ENCODE peak calls at places on chromosomes 16 and 17, in seven cellular contexts. Z is H1, A is HepG2, Q is GM12878, E is K562, R is NT2/D1, N is SK-N-SH. J is an unnamed sample.

GRCh38 chr16:89026121-89026612 is 49.2 kb upstream of the CBFA2T3 start:
- DNase-seq in Z (no peak), A (no peak), Q (peak), E (peak), R (no peak), N (no peak), J (peak)

GRCh38 chr16:69443809-69444611 is 19.6 kb downstream of the CYB5B start:
- DNase-seq in Z (no peak), A (no peak), Q (no peak), E (peak), R (no peak), N (peak), J (no peak)

GRCh38 chr16:74449470-74449869 is 28.2 kb upstream of the CLEC18B start:
- DNase-seq in Z (no peak), A (no peak), Q (no peak), E (no peak), R (no peak), N (no peak), J (peak)

GRCh38 chr17:81043319-81043724 is 8.4 kb downstream of the BAIAP2 start:
- DNase-seq in Z (no peak), A (no peak), Q (no peak), E (no peak), R (no peak), N (no peak), J (no peak)

GRCh38 chr17:7407483-7408231 is at the start of gene NLGN2:
- DNase-seq in Z (no peak), A (no peak), Q (no peak), E (no peak), R (no peak), N (no peak), J (no peak)

GRCh38 chr17:74455025-74455585 is 11.3 kb upstream of the CD300A start:
- DNase-seq in Z (no peak), A (no peak), Q (no peak), E (no peak), R (no peak), N (no peak), J (no peak)

GRCh38 chr16:50781043-50781442 is 39.2 kb downstream of the CYLD start:
- DNase-seq in Z (no peak), A (no peak), Q (no peak), E (peak), R (peak), N (no peak), J (no peak)

GRCh38 chr17:40068917-40069750 is 6.4 kb downstream of the THRA start:
- DNase-seq in Z (peak), A (no peak), Q (peak), E (peak), R (no peak), N (peak), J (no peak)

GRCh38 chr16:2088759-2089358 is 41.1 kb downstream of the TSC2 start:
- DNase-seq in Z (no peak), A (no peak), Q (no peak), E (no peak), R (no peak), N (no peak), J (no peak)

GRCh38 chr17:19274893-19275292 is 37.7 kb downstream of the EPN2 start:
- DNase-seq in Z (no peak), A (no peak), Q (no peak), E (no peak), R (no peak), N (no peak), J (no peak)

GRCh38 chr16:26594666-26595065 is 472.1 kb upstream of the C16orf82 start:
- DNase-seq in Z (no peak), A (no peak), Q (no peak), E (no peak), R (no peak), N (no peak), J (no peak)

GRCh38 chr16:84548971-84549844 is 44.7 kb upstream of the MEAK7 start:
- DNase-seq in Z (no peak), A (no peak), Q (no peak), E (no peak), R (no peak), N (peak), J (no peak)

GRCh38 chr16:88895335-88895734 is 28.9 kb upstream of the PABPN1L start:
- DNase-seq in Z (no peak), A (no peak), Q (no peak), E (no peak), R (no peak), N (no peak), J (no peak)

GRCh38 chr17:51461578-51462004 is 201.2 kb downstream of the UTP18 start:
- DNase-seq in Z (peak), A (peak), Q (no peak), E (peak), R (peak), N (peak), J (peak)

GRCh38 chr17:38339891-38340290 is 3.9 kb downstream of the GPR179 start:
- DNase-seq in Z (no peak), A (no peak), Q (no peak), E (no peak), R (no peak), N (no peak), J (no peak)

GRCh38 chr16:280552-280951 is at the start of gene ARHGDIG:
- DNase-seq in Z (no peak), A (no peak), Q (no peak), E (no peak), R (no peak), N (peak), J (no peak)

GRCh38 chr17:76840884-76841775 is 27.1 kb upstream of the MGAT5B start:
- DNase-seq in Z (no peak), A (no peak), Q (no peak), E (no peak), R (no peak), N (peak), J (no peak)

GRCh38 chr17:6853764-6854442 is 22.4 kb upstream of the TEKT1 start:
- DNase-seq in Z (peak), A (peak), Q (no peak), E (no peak), R (peak), N (no peak), J (peak)

GRCh38 chr17:77475012-77475976 is 334.5 kb downstream of the SEC14L1 start:
- DNase-seq in Z (no peak), A (no peak), Q (no peak), E (no peak), R (no peak), N (no peak), J (no peak)

GRCh38 chr17:4986951-4987766 is at the start of gene CAMTA2:
- DNase-seq in Z (peak), A (peak), Q (no peak), E (peak), R (no peak), N (peak), J (peak)

GRCh38 chr16:10663146-10663545 is 31.6 kb downstream of the TEKT5 start:
- DNase-seq in Z (no peak), A (no peak), Q (no peak), E (no peak), R (no peak), N (no peak), J (no peak)

GRCh38 chr16:68072038-68072695 is 13.0 kb upstream of the NFATC3 start:
- DNase-seq in Z (peak), A (no peak), Q (no peak), E (peak), R (no peak), N (no peak), J (no peak)

GRCh38 chr16:73020409-73020884 is 27.5 kb downstream of the ZFHX3 start:
- DNase-seq in Z (no peak), A (peak), Q (no peak), E (peak), R (no peak), N (no peak), J (peak)

GRCh38 chr16:88804552-88805339 is 1.2 kb downstream of the CDT1 start:
- DNase-seq in Z (no peak), A (peak), Q (no peak), E (peak), R (no peak), N (peak), J (no peak)

GRCh38 chr16:28549301-28549899 is 4.3 kb upstream of the SGF29 start:
- DNase-seq in Z (no peak), A (peak), Q (no peak), E (peak), R (no peak), N (peak), J (peak)

GRCh38 chr16:45454-45853 is 8.0 kb downstream of the POLR3K start:
- DNase-seq in Z (no peak), A (peak), Q (no peak), E (no peak), R (no peak), N (no peak), J (no peak)

GRCh38 chr17:65064452-65065019 is 8.0 kb upstream of the GNA13 start:
- DNase-seq in Z (no peak), A (peak), Q (no peak), E (peak), R (no peak), N (no peak), J (no peak)

GRCh38 chr17:12041316-12041715 is 20.6 kb downstream of the MAP2K4 start:
- DNase-seq in Z (no peak), A (no peak), Q (no peak), E (no peak), R (no peak), N (no peak), J (peak)

GRCh38 chr16:15055141-15056053 is 477 bp downstream of the NTAN1 start:
- DNase-seq in Z (peak), A (peak), Q (no peak), E (peak), R (peak), N (no peak), J (no peak)

GRCh38 chr17:67718325-67718941 is 697 bp downstream of the NOL11 start:
- DNase-seq in Z (peak), A (peak), Q (no peak), E (peak), R (peak), N (peak), J (no peak)

GRCh38 chr17:49213399-49213798 is 2.9 kb downstream of the ABI3 start:
- DNase-seq in Z (no peak), A (no peak), Q (no peak), E (no peak), R (no peak), N (peak), J (no peak)
- H3K4me3 ChIP-seq in Z (no peak), A (no peak), Q (peak), E (no peak), R (no peak), N (no peak), J (no peak)

GRCh38 chr17:1029912-1030656 is 33.2 kb downstream of the TIMM22 start:
- DNase-seq in Z (no peak), A (no peak), Q (no peak), E (no peak), R (no peak), N (peak), J (no peak)

GRCh38 chr17:1031711-1032110 is 34.8 kb downstream of the TIMM22 start:
- DNase-seq in Z (peak), A (no peak), Q (no peak), E (no peak), R (peak), N (peak), J (no peak)

GRCh38 chr17:1030684-1031557 is 34.0 kb downstream of the TIMM22 start:
- DNase-seq in Z (peak), A (no peak), Q (no peak), E (no peak), R (no peak), N (peak), J (no peak)

GRCh38 chr17:1033503-1033902 is 36.6 kb downstream of the TIMM22 start:
- DNase-seq in Z (no peak), A (no peak), Q (no peak), E (no peak), R (no peak), N (no peak), J (no peak)

GRCh38 chr17:1032391-1032790 is 35.5 kb downstream of the TIMM22 start:
- DNase-seq in Z (no peak), A (no peak), Q (no peak), E (no peak), R (no peak), N (no peak), J (no peak)
- TF ChIP-seq YY1 in Z (no peak), A (no peak), Q (no peak), E (no peak), R (no peak), N (no peak), J (no peak)

GRCh38 chr17:50196826-50197225 is 4.6 kb downstream of the COL1A1 start:
- DNase-seq in Z (no peak), A (no peak), Q (no peak), E (no peak), R (no peak), N (no peak), J (no peak)

GRCh38 chr17:50194441-50195195 is 6.8 kb downstream of the COL1A1 start:
- DNase-seq in Z (no peak), A (no peak), Q (no peak), E (no peak), R (no peak), N (no peak), J (no peak)

GRCh38 chr17:50192873-50193274 is 8.6 kb downstream of the COL1A1 start:
- DNase-seq in Z (no peak), A (no peak), Q (no peak), E (no peak), R (no peak), N (no peak), J (no peak)

GRCh38 chr17:50196036-50196435 is 5.4 kb downstream of the COL1A1 start:
- DNase-seq in Z (no peak), A (no peak), Q (no peak), E (no peak), R (no peak), N (no peak), J (no peak)

GRCh38 chr17:50195196-50195865 is 6.1 kb downstream of the COL1A1 start:
- DNase-seq in Z (no peak), A (no peak), Q (no peak), E (no peak), R (no peak), N (no peak), J (no peak)
- H3K4me3 ChIP-seq in Z (no peak), A (no peak), Q (no peak), E (no peak), R (no peak), N (no peak), J (no peak)

GRCh38 chr17:17729620-17730249 is 48.5 kb downstream of the RAI1 start:
- DNase-seq in Z (peak), A (peak), Q (no peak), E (peak), R (no peak), N (peak), J (peak)
- TF ChIP-seq YY1 in Z (no peak), A (no peak), Q (no peak), E (no peak), R (no peak), N (no peak), J (no peak)

GRCh38 chr17:30924341-30924740 is 2.6 kb downstream of the ADAP2 start:
- DNase-seq in Z (no peak), A (no peak), Q (no peak), E (no peak), R (no peak), N (no peak), J (no peak)

GRCh38 chr17:30921544-30922196 is at the start of gene ADAP2:
- DNase-seq in Z (peak), A (no peak), Q (no peak), E (peak), R (no peak), N (peak), J (peak)

GRCh38 chr17:30920683-30921543 is 832 bp upstream of the ADAP2 start:
- DNase-seq in Z (no peak), A (no peak), Q (no peak), E (no peak), R (no peak), N (no peak), J (no peak)

GRCh38 chr17:30920282-30920681 is 1.5 kb upstream of the ADAP2 start:
- DNase-seq in Z (no peak), A (peak), Q (no peak), E (no peak), R (no peak), N (peak), J (no peak)

DNA sequence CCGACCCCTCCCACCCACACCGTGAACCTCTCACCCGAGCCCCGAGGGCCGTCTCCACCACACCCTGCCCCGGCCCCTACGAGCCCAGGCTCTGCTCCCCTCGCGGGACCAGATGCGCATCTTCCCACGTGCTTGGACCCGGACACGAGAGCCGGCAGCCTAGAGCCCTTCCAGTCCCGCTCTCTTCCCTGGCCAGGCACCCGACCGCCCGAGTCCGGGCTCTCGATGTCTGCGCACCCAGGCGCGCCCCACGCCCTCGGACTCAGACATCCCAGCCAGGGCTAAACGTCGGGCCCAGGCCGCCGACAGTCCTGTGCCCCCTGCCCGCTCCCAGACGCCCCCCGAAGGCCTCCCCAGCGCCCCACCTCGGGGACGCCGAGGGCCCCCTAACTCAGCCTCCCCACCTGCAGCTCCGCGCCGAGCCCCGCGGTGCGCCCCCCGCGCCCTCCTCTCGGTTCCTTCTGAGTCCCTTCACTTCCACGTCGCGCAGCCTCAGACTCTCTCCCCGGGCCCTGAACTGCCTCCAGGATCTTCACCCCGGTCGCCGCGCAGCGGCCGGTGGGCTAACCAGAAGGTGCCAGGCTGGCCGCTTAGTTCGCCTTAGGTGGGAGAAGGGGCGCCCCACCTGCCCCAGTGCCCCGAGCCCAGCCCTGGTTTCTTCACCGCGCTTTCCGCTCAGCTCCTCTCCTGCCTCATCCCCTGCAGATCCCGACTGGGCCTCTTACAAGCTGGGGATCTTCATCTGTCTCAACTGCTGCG is 669 bp downstream of the ADAP2 start:
- DNase-seq in Z (peak), A (no peak), Q (no peak), E (no peak), R (no peak), N (peak), J (no peak)
- H3K4me3 ChIP-seq in Z (peak), A (peak), Q (peak), E (no peak), R (peak), N (peak), J (peak)

DNA sequence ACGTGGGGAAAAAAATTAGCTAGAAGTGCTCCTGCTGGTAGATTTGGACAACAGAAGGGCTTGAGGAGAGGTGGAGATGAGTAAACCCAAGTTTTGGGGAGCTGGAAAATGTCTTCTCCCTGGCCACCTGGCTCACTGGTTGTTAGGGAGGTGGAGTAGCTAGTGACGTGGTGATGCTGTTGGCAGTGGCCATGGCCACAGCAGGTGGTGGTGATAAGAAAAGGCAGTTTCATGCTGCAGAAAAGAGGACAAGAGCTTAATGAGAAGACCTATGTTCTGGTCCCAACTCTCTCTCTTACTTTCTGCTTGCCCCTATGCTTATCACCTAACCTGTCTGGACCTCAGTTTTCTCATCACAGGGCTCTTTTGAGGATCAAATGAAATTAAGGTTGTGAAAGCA is 223.5 kb upstream of the N4BP1 start:
- DNase-seq in Z (no peak), A (no peak), Q (no peak), E (peak), R (no peak), N (no peak), J (no peak)
- TF ChIP-seq YY1 in Z (no peak), A (no peak), Q (no peak), E (no peak), R (no peak), N (no peak), J (no peak)

GRCh38 chr16:65521685-65522338 is 399.9 kb upstream of the CDH11 start:
- DNase-seq in Z (no peak), A (no peak), Q (no peak), E (no peak), R (no peak), N (no peak), J (no peak)
- H3K4me3 ChIP-seq in Z (no peak), A (no peak), Q (no peak), E (no peak), R (no peak), N (no peak), J (no peak)